ENCODE peak calls at places on chromosomes 12 and 14, in six cellular contexts. O, C, Z, M, E and P are unnamed samples.

GRCh38 chr12:55705802-55706402 is 1.8 kb downstream of the ITGA7 start:
- DNase-seq in E (no peak), C (no peak), M (no peak), O (no peak), Z (no peak), P (no peak)

GRCh38 chr14:96104469-96105057 is 65.4 kb downstream of the C14orf132 start:
- DNase-seq in O (peak), C (peak), M (peak), E (peak), Z (peak), P (no peak)

GRCh38 chr14:77133718-77134338 is 7.8 kb downstream of the ZDHHC22 start:
- DNase-seq in M (peak), Z (peak), C (no peak), O (peak), E (peak), P (peak)

GRCh38 chr12:93913845-93914244 is 234.5 kb upstream of the PLXNC1 start:
- DNase-seq in M (no peak), O (no peak), E (peak), C (no peak), Z (peak), P (no peak)

GRCh38 chr12:10361084-10361483 is 28.8 kb downstream of the KLRK1 start:
- DNase-seq in E (peak), M (no peak), Z (no peak), O (no peak), C (no peak), P (no peak)

GRCh38 chr12:85424581-85425348 is 144.7 kb downstream of the ALX1 start:
- DNase-seq in O (no peak), C (no peak), E (peak), Z (no peak), M (peak), P (no peak)

GRCh38 chr12:110279561-110279960 is 1.5 kb upstream of the ATP2A2 start:
- DNase-seq in M (peak), C (no peak), E (no peak), O (no peak), Z (no peak), P (no peak)

GRCh38 chr12:88419794-88420193 is 160.5 kb downstream of the KITLG start:
- DNase-seq in E (peak), M (no peak), C (no peak), O (no peak), Z (peak), P (no peak)

GRCh38 chr14:50855558-50855957 is 16.3 kb upstream of the ABHD12B start:
- DNase-seq in O (no peak), E (peak), C (no peak), Z (no peak), M (no peak), P (no peak)
- TF ChIP-seq CTCF in O (no peak), E (peak), C (no peak), Z (no peak), M (no peak), P (no peak)

DNA sequence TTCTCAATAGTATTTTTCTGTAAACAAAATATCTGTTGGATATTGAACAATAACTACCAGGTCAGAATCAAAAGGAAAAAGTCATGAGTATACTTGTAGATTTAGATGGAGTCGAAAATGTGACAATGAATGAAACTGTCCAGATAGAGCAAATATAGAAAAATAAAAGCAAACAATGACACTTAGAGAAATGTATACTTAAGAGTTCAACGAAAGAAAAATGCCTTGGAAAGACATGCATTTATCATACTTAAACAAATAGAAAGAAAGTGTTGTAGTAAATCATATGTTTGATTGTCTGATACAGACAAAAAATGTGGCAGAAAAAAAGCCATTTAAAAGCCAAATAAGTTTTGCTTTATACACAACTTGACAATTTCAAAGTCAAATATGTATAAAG is 571.2 kb upstream of the MGAT4C start:
- DNase-seq in E (no peak), O (no peak), M (no peak), C (no peak), Z (no peak), P (no peak)
- H3K27ac ChIP-seq in E (no peak), O (no peak), M (no peak), C (no peak), Z (no peak), P (no peak)

DNA sequence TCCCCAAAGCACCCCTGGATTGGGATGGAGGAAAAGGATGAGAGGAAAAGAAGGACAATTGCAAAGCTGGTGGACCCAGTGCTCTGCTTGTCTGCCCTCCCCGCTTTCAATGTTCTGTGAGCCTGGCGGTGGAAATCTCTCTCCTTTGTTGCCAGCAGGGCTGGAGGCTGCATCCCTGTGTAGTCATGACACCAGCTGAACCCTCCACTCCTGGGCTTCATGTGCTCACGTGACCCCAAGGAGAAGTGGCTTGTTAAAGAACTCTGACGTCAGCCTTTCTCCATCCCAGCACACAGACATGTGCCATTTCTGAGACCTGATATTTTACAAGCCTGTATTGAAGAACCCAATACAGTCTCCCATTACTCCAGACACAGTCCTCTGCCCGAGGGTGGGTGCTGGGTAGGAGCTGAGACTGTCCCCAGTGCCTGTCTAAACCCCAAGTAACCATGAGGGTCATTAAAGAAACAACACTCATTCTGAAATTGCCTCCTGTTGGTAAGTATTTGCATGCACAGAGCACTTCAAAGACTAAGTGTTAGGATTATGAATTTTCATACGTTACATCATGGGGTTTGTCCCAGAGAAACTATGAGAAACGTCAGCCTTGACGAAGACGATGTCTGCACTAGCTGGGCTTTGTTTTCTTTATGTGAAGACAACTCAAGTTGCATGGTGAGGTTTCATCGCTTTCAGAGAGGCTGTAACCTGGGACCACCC is 21.7 kb downstream of the GALNT16 start:
- DNase-seq in O (peak), Z (no peak), M (peak), E (no peak), C (no peak), P (no peak)
- TF ChIP-seq CTCF in O (no peak), Z (no peak), M (no peak), E (no peak), C (no peak), P (no peak)

GRCh38 chr14:90558041-90558982 is 161.5 kb downstream of the CALM1 start:
- DNase-seq in M (no peak), Z (no peak), O (no peak), C (no peak), E (no peak), P (no peak)

GRCh38 chr14:90556050-90556477 is 159.2 kb downstream of the CALM1 start:
- DNase-seq in Z (peak), O (peak), E (no peak), M (peak), C (no peak), P (no peak)

GRCh38 chr14:90555126-90556049 is 158.6 kb downstream of the CALM1 start:
- DNase-seq in C (no peak), M (no peak), Z (no peak), E (no peak), O (no peak), P (no peak)

GRCh38 chr14:90557516-90557915 is 160.7 kb downstream of the CALM1 start:
- DNase-seq in M (no peak), Z (no peak), C (no peak), O (no peak), E (no peak), P (no peak)

DNA sequence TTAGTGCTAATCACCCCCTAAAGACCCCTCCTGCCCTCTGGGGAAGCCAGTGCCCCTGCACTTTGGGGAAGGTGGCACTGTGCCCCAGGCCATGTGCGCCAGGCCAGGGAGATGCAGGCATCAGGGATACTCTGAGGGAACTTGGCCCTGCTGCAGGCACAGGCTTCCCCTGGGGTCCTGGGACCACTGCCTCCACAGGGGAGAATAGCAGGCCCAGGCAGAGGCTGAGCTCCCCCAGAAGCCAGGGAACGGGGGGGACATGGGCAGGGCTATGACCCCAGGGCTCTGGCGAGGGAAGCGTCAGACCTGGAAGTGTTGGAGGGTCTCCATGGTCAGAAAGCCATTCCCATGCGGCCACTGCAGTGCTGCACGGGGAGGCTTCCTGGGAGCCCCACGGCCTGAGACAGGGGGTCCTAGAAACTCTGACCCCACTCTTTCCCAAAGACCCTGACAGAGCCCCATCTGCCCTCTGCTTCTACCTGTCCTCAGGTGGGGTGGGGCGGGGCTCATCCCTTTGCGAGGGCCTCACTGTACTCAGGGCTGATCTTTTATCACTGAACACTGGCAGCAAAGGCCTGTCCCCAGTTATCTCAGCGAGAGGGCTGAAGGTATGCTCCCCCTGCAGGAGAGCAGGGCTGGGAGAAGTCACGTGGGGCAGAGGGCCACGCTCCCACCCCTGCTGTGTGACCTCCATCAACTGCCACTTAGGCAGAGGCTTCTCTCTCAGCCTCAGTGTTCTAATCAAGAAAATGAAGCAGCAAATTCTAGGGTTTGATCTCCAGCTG is 160.0 kb downstream of the CALM1 start:
- DNase-seq in E (no peak), O (no peak), Z (no peak), C (no peak), M (no peak), P (no peak)
- H3K27ac ChIP-seq in E (peak), O (peak), Z (no peak), C (no peak), M (no peak), P (no peak)

GRCh38 chr14:105851716-105852377 is 325.5 kb downstream of the TMEM121 start:
- DNase-seq in C (no peak), E (no peak), Z (no peak), M (peak), O (no peak), P (no peak)
- TF ChIP-seq CTCF in C (no peak), E (no peak), Z (no peak), M (no peak), O (no peak), P (no peak)

GRCh38 chr12:97784904-97785303 is 322.3 kb downstream of the RMST start:
- DNase-seq in C (no peak), M (no peak), O (no peak), E (no peak), Z (no peak), P (no peak)
- H3K27ac ChIP-seq in C (no peak), M (no peak), O (no peak), E (no peak), Z (no peak), P (no peak)

GRCh38 chr12:28237423-28237822 is 47.2 kb downstream of the CCDC91 start:
- DNase-seq in C (no peak), E (no peak), Z (no peak), M (no peak), O (no peak), P (no peak)
- TF ChIP-seq CTCF in C (no peak), E (peak), Z (no peak), M (no peak), O (no peak), P (no peak)

DNA sequence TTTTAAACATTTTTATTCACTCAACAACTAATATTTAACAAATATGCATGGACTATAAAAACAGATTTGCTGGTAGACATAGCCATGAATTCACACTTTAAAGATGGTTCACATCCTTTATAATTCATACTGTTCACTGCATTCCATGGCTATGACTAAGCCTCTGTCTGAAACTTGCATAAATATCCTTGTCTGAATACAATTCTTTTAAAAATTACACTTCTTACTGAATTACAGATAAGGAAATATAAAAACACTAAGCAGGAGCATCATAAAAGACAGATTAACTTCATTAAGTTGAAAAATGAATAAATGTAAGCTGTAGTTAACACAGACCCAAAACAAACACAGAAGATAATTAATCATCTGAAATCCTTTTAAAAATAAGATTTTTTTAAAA is 53.8 kb downstream of the GXYLT1 start:
- DNase-seq in C (no peak), Z (peak), O (no peak), M (no peak), E (peak), P (no peak)
- H3K27ac ChIP-seq in C (no peak), Z (peak), O (no peak), M (no peak), E (no peak), P (no peak)

DNA sequence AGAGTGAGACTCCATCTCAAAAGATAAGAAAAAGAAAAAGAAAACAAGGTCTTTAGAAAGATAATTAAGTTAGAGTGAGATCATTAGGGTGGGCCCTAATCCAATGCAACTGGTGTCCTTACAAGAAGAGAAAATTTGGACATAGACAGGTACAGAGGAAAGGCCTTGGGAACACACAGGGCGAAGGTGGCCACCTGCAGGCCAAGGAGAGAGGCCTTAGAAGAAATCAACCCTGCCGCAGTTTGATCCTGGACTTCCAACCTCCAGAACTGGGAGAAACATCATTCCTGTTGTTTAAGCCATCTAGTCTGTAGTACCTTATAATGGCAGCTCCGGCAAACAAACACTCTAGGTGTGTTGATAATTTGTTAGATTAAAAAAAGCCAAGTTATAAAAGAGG is 491.9 kb downstream of the MED13L start:
- DNase-seq in E (no peak), C (no peak), M (no peak), Z (no peak), O (no peak), P (no peak)
- TF ChIP-seq CTCF in E (no peak), C (peak), M (no peak), Z (no peak), O (no peak), P (no peak)